ENCODE peak calls at places on chromosomes 1 and 21, in seven cellular contexts. X, B, L, R, K, S and N are unnamed samples.

GRCh38 chr1:41340655-41341364 is 20.4 kb upstream of the FOXO6 start:
- DNase-seq in K (no peak), L (no peak), X (no peak), S (no peak), R (no peak), B (no peak), N (no peak)

GRCh38 chr1:64877151-64877550 is 89.2 kb downstream of the JAK1 start:
- DNase-seq in K (no peak), X (no peak), B (no peak), S (peak), R (no peak), L (no peak), N (no peak)

GRCh38 chr1:179926494-179927205 is 28.0 kb upstream of the CEP350 start:
- DNase-seq in B (no peak), K (no peak), X (no peak), R (peak), L (no peak), S (no peak), N (no peak)

GRCh38 chr1:39293375-39294070 is 89.0 kb downstream of the MACF1 start:
- DNase-seq in K (no peak), B (peak), X (no peak), L (no peak), S (no peak), R (peak), N (no peak)

GRCh38 chr1:22752339-22752738 is 41.7 kb downstream of the EPHB2 start:
- DNase-seq in X (no peak), K (no peak), R (no peak), S (no peak), L (no peak), B (no peak), N (no peak)

GRCh38 chr1:22039594-22040347 is 12.7 kb upstream of the CDC42 start:
- DNase-seq in B (no peak), X (peak), L (peak), R (peak), K (no peak), S (peak), N (peak)

GRCh38 chr1:5099018-5099417 is 444.6 kb downstream of the AJAP1 start:
- DNase-seq in R (no peak), S (no peak), L (no peak), X (no peak), K (no peak), B (no peak), N (no peak)

GRCh38 chr1:155016231-155016831 is 13.7 kb downstream of the ZBTB7B start:
- DNase-seq in B (no peak), S (no peak), R (no peak), X (peak), L (no peak), K (no peak), N (no peak)

GRCh38 chr1:172323666-172324065 is 96.8 kb upstream of the C1orf105 start:
- DNase-seq in S (no peak), R (no peak), K (no peak), B (no peak), L (no peak), X (no peak), N (no peak)

GRCh38 chr1:234605983-234606730 is 3.8 kb downstream of the IRF2BP2 start:
- DNase-seq in L (peak), K (no peak), S (peak), B (peak), R (peak), X (peak), N (no peak)

GRCh38 chr1:7549693-7550161 is 221.4 kb upstream of the VAMP3 start:
- DNase-seq in B (no peak), R (peak), X (no peak), K (no peak), L (no peak), S (no peak), N (no peak)

GRCh38 chr1:14535619-14536355 is 62.7 kb upstream of the KAZN start:
- DNase-seq in K (no peak), R (no peak), B (no peak), S (no peak), X (no peak), L (no peak), N (no peak)

GRCh38 chr1:223129229-223129851 is 13.7 kb downstream of the TLR5 start:
- DNase-seq in B (peak), L (no peak), R (peak), S (peak), X (no peak), K (peak), N (peak)

GRCh38 chr21:46347791-46348381 is 23.9 kb downstream of the PCNT start:
- DNase-seq in B (no peak), K (no peak), R (peak), S (no peak), L (no peak), X (peak), N (no peak)

GRCh38 chr21:41719691-41720090 is 47.2 kb downstream of the RIPK4 start:
- DNase-seq in S (no peak), L (no peak), R (no peak), X (no peak), B (no peak), K (no peak), N (no peak)

GRCh38 chr1:36856126-36856525 is 178.2 kb downstream of the GRIK3 start:
- DNase-seq in B (no peak), X (peak), L (peak), S (no peak), K (no peak), R (no peak), N (no peak)

GRCh38 chr1:218112862-218113261 is 172.2 kb upstream of the RRP15 start:
- DNase-seq in L (no peak), K (no peak), B (no peak), X (no peak), R (no peak), S (no peak), N (no peak)

GRCh38 chr1:207831517-207832327 is 79.2 kb downstream of the CD34 start:
- DNase-seq in X (no peak), L (no peak), B (no peak), S (peak), K (no peak), R (no peak), N (peak)

GRCh38 chr1:62398377-62398776 is 38.5 kb upstream of the USP1 start:
- DNase-seq in X (no peak), B (no peak), L (no peak), R (peak), K (no peak), S (no peak), N (no peak)

GRCh38 chr1:916173-917075 is 7.3 kb upstream of the SAMD11 start:
- DNase-seq in L (no peak), K (no peak), S (no peak), X (no peak), B (no peak), R (no peak), N (peak)

GRCh38 chr1:51853360-51853759 is 25.2 kb downstream of the NRDC start:
- DNase-seq in S (no peak), X (no peak), L (no peak), R (no peak), K (no peak), B (no peak), N (no peak)

GRCh38 chr1:100497796-100498195 is 40.1 kb upstream of the GPR88 start:
- DNase-seq in B (no peak), K (no peak), X (no peak), L (no peak), S (no peak), R (no peak), N (no peak)

GRCh38 chr1:156180471-156180870 is 13.4 kb upstream of the SLC25A44 start:
- DNase-seq in L (no peak), S (no peak), K (no peak), R (no peak), X (no peak), B (no peak), N (no peak)

GRCh38 chr21:44618909-44619308 is 7.0 kb downstream of the KRTAP10-8 start:
- DNase-seq in R (no peak), L (no peak), K (no peak), S (peak), B (no peak), X (peak), N (no peak)

GRCh38 chr1:70256664-70257063 is 35.5 kb downstream of the SRSF11 start:
- DNase-seq in B (no peak), K (no peak), S (no peak), R (no peak), X (no peak), L (no peak), N (no peak)

GRCh38 chr1:238061967-238062613 is 171.4 kb upstream of the ZP4 start:
- DNase-seq in L (no peak), R (peak), X (no peak), K (no peak), B (no peak), S (no peak), N (no peak)

GRCh38 chr1:74583365-74583764 is 71.0 kb upstream of the LRRC53 start:
- DNase-seq in R (no peak), X (no peak), B (no peak), L (no peak), K (no peak), S (no peak), N (no peak)